ENCODE peak calls at places on chromosomes 6 and 20, in four cellular contexts. X is GM12878, A is HepG2, U is K562. P is an unnamed sample.

GRCh38 chr20:45425561-45425960 is 9.6 kb downstream of the PIGT start:
- DNase-seq in X (no peak), A (no peak), U (no peak), P (no peak)

GRCh38 chr6:118999494-118999893 is 64.5 kb upstream of the MCM9 start:
- DNase-seq in X (no peak), A (peak; percentile 6), U (no peak), P (no peak)

GRCh38 chr20:46438156-46438750 is 31.8 kb upstream of the ELMO2 start:
- DNase-seq in X (no peak), A (peak; percentile 50), U (peak; percentile 16), P (peak; percentile 51)

GRCh38 chr6:111722220-111722731 is 116.6 kb upstream of the TRAF3IP2 start:
- DNase-seq in X (no peak), A (no peak), U (no peak), P (no peak)

GRCh38 chr6:159838020-159838744 is 38.1 kb downstream of the PNLDC1 start:
- DNase-seq in U (no peak), A (no peak), X (no peak), P (no peak)

GRCh38 chr6:36911946-36912555 is 26.3 kb downstream of the C6orf89 start:
- DNase-seq in U (no peak), X (peak; percentile 11), A (no peak), P (no peak)

GRCh38 chr20:38873050-38873581 is 53.1 kb upstream of the FAM83D start:
- DNase-seq in U (no peak), A (no peak), X (peak; percentile 91), P (no peak)

GRCh38 chr20:22070546-22070945 is 365.1 kb downstream of the PAX1 start:
- DNase-seq in U (no peak), A (no peak), X (no peak), P (no peak)

GRCh38 chr6:169340395-169340794 is 86.7 kb upstream of the THBS2 start:
- DNase-seq in A (no peak), X (no peak), U (no peak), P (no peak)

GRCh38 chr20:1313236-1313964 is 15.5 kb downstream of the SDCBP2 start:
- DNase-seq in X (no peak), A (peak; percentile 71), U (peak; percentile 71), P (peak; percentile 81)

GRCh38 chr6:161088676-161089328 is 97.2 kb downstream of the MAP3K4 start:
- DNase-seq in A (no peak), U (no peak), X (no peak), P (no peak)

GRCh38 chr6:62645274-62645673 is 359.2 kb upstream of the KHDRBS2 start:
- DNase-seq in A (no peak), U (no peak), X (no peak), P (no peak)

GRCh38 chr6:42979523-42980177 is 669 bp upstream of the PEX6 start:
- DNase-seq in A (no peak), X (no peak), U (no peak), P (no peak)

GRCh38 chr6:42981866-42982265 is 2.5 kb upstream of the PPP2R5D start:
- DNase-seq in U (no peak), X (no peak), A (no peak), P (no peak)

GRCh38 chr6:42978487-42978792 is 541 bp downstream of the PEX6 start:
- DNase-seq in A (no peak), U (peak; percentile 79), X (no peak), P (peak; percentile 39)

GRCh38 chr6:42974919-42975505 is 4.0 kb downstream of the PEX6 start:
- DNase-seq in X (no peak), U (peak; percentile 53), A (no peak), P (no peak)

GRCh38 chr6:42978793-42979522 is at the start of gene PEX6:
- DNase-seq in A (peak; percentile 90), X (peak; percentile 64), U (peak; percentile 98), P (peak; percentile 84)
- TF ChIP-seq FOXK2 in A (no peak), X (no peak), U (peak; percentile 21), P (no peak)

DNA sequence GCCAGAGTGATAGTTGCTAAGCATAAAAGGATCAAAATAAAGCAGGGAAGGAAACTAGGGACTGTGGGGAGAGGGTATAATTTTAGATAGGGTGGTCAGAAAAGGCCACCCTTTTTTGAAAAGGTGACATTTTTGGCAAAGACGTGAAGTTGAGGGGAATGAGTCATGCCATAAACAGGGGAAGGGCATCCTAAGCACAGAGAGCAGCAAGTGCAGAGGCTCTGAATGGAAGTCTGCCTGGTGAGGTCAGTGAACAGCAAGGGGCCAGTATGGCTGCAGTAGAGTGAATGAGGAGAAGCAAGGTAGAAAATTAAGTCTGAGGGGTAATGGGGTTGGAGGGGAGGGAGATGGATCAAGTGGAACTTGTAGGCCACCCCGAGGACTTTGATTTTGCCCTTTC is 2.4 kb downstream of the KLC4 start:
- DNase-seq in A (no peak), U (no peak), X (no peak), P (no peak)
- TF ChIP-seq FOXK2 in A (no peak), U (no peak), X (no peak), P (no peak)

GRCh38 chr6:45483021-45483420 is 105.3 kb upstream of the SUPT3H start:
- DNase-seq in A (no peak), U (no peak), X (no peak), P (no peak)
- TF ChIP-seq FOXK2 in A (no peak), U (no peak), X (no peak), P (no peak)

DNA sequence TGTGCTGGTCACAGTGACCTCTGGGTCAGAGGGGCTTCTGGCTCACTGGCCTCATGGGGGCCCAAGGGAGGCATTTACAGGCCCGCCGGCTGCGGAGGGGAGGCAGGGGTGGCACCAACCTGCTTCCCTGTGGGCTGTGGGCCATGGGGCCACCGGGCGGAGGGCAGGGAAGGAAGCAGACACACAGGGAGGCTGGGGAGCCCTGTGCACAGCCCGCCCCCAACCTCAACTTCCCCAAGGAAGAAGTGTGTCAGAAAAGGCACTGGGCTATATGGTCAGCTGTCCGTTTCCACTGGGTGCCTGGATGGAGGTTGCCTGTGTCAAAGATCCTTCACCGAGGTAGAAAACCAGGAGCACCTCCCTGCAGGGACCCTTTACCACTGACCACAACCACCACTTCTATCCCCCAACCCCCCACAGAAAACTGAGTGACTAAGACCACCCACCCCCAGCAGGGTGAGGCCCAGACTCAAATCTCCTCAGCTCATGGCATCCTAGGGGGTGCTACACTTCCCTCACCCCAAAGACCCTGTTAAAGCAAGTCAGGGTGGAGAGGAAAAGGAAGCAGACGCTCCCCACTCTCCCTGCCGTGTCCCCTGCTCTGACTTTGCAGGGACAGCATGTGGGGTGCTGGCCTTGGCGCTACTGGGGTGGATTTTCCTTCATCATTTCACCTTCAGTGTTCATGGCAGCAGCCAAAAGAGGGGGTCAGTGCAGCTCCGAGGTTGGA is 5.6 kb downstream of the CST3 start:
- DNase-seq in U (no peak), A (no peak), X (no peak), P (no peak)
- TF ChIP-seq FOXK2 in U (no peak), A (no peak), X (no peak), P (no peak)

DNA sequence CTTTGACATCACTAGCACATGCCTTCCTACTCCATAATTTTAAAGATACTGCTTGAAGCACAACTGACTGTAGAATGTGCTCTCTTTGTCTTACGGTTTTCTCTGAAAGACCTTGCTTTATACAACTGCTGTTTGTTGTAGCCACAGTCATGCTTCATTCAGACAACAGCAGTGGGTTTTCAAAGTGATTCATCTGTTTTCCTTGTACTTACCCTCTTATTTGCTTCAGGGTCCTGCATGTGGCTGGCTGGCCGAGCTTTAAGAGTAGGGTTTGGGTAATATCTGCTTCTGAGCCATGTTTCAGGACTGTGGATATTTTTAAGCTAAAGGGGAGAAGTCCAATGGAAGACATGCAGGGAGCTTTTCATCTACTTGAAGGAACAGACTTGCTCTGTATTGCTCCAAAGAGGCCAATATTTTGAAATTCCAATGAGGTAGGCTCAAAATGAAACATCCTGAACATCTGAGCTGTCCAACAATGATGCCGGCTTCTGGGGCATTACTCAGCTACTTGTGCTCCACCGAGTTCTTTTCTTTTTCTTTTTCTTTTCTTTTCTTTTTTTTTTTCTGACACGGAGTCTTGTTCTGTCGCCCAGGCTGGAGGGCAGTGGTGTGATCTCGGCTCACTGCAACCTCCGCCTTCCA is 160.2 kb upstream of the SGK1 start:
- DNase-seq in A (no peak), U (no peak), X (no peak), P (no peak)
- TF ChIP-seq FOXK2 in A (no peak), U (no peak), X (no peak), P (no peak)

P was measured in HEK293T.